ENCODE peak calls at places on chromosomes 11 and 22, in four cellular contexts. Q is GM12891, V is endothelial cell of umbilical vein, F is H1. O is an unnamed sample.

GRCh38 chr11:130769782-130770565 is 146.3 kb downstream of the SNX19 start:
- DNase-seq in Q (no peak), V (no peak), F (no peak), O (no peak)

GRCh38 chr22:24424001-24424900 is 3.1 kb upstream of the ADORA2A start:
- DNase-seq in Q (no peak), V (no peak), F (peak), O (no peak)

GRCh38 chr11:63666874-63667273 is 4.3 kb downstream of the ATL3 start:
- DNase-seq in Q (no peak), V (no peak), F (no peak), O (no peak)

GRCh38 chr11:68977781-68978625 is 2.8 kb downstream of the MRGPRD start:
- DNase-seq in Q (no peak), V (no peak), F (no peak), O (peak)

GRCh38 chr11:46410021-46410420 is 18.4 kb upstream of the CHRM4 start:
- DNase-seq in Q (no peak), V (no peak), F (peak), O (no peak)

GRCh38 chr11:14075118-14075601 is 112.6 kb downstream of the SPON1 start:
- DNase-seq in Q (no peak), V (no peak), F (no peak), O (no peak)

GRCh38 chr11:48081151-48082010 is 101.0 kb downstream of the PTPRJ start:
- DNase-seq in Q (no peak), V (peak), F (no peak), O (peak)

GRCh38 chr22:45877651-45878050 is 99.3 kb downstream of the WNT7B start:
- DNase-seq in Q (no peak), V (no peak), F (peak), O (no peak)

GRCh38 chr22:31177420-31178162 is 17.6 kb downstream of the RNF185 start:
- DNase-seq in Q (no peak), V (no peak), F (no peak), O (peak)

GRCh38 chr11:69912161-69912910 is 93.1 kb upstream of the FGF3 start:
- DNase-seq in Q (no peak), V (no peak), F (no peak), O (peak)

GRCh38 chr11:64794526-64794925 is 8.5 kb downstream of the MAP4K2 start:
- DNase-seq in Q (no peak), V (no peak), F (no peak), O (no peak)

GRCh38 chr11:123174196-123175183 is 20.6 kb downstream of the CLMP start:
- DNase-seq in Q (no peak), V (no peak), F (no peak), O (no peak)

GRCh38 chr11:115765803-115766239 is 261.6 kb upstream of the CADM1 start:
- DNase-seq in Q (no peak), V (no peak), F (no peak), O (no peak)

GRCh38 chr11:123770712-123771111 is 16.4 kb upstream of the OR6X1 start:
- DNase-seq in Q (no peak), V (no peak), F (no peak), O (no peak)

GRCh38 chr11:121236115-121237001 is 56.2 kb upstream of the SC5D start:
- DNase-seq in Q (no peak), V (peak), F (no peak), O (no peak)

GRCh38 chr11:62446091-62446490 is 27.3 kb downstream of the SCGB1A1 start:
- DNase-seq in Q (no peak), V (no peak), F (no peak), O (no peak)

GRCh38 chr22:24181088-24181995 is at the start of gene SUSD2:
- DNase-seq in Q (no peak), V (no peak), F (peak), O (no peak)

GRCh38 chr22:38205261-38206128 is 3.7 kb downstream of the MAFF start:
- DNase-seq in Q (no peak), V (peak), F (no peak), O (peak)

GRCh38 chr11:109015283-109015682 is 350.4 kb downstream of the DDX10 start:
- DNase-seq in Q (no peak), V (peak), F (no peak), O (no peak)

GRCh38 chr22:49056301-49056700 is 771.4 kb downstream of the BRD1 start:
- DNase-seq in Q (no peak), V (no peak), F (no peak), O (no peak)

GRCh38 chr11:133956650-133957633 is at the start of gene IGSF9B:
- DNase-seq in Q (peak), V (peak), F (peak), O (peak)

GRCh38 chr22:24230911-24231656 is 13.8 kb downstream of the GGT5 start:
- DNase-seq in Q (peak), V (peak), F (peak), O (no peak)

GRCh38 chr11:110349109-110349996 is 52.9 kb upstream of the RDX start:
- DNase-seq in Q (peak), V (no peak), F (no peak), O (no peak)

GRCh38 chr11:28529540-28530410 is 421.6 kb downstream of the METTL15 start:
- DNase-seq in Q (no peak), V (peak), F (no peak), O (no peak)

GRCh38 chr11:99568808-99569207 is 548.1 kb downstream of the CNTN5 start:
- DNase-seq in Q (no peak), V (no peak), F (no peak), O (no peak)

GRCh38 chr11:120877746-120878365 is 146.0 kb upstream of the TBCEL start:
- DNase-seq in Q (no peak), V (no peak), F (no peak), O (no peak)

GRCh38 chr11:77147668-77148321 is 19.7 kb downstream of the MYO7A start:
- DNase-seq in Q (peak), V (no peak), F (peak), O (no peak)

GRCh38 chr11:132941024-132941646 is 591.2 kb downstream of the OPCML start:
- DNase-seq in Q (peak), V (peak), F (no peak), O (no peak)

GRCh38 chr11:83194284-83195175 is 1.0 kb downstream of the ANKRD42 start:
- DNase-seq in Q (peak), V (peak), F (peak), O (peak)

GRCh38 chr11:69859275-69859934 is 40.2 kb upstream of the FGF3 start:
- DNase-seq in Q (no peak), V (no peak), F (no peak), O (no peak)

GRCh38 chr11:282630-283360 is 4.6 kb downstream of the NLRP6 start:
- DNase-seq in Q (no peak), V (no peak), F (peak), O (peak)

GRCh38 chr11:130476922-130477491 is 28.6 kb downstream of the ADAMTS15 start:
- DNase-seq in Q (no peak), V (no peak), F (peak), O (no peak)

GRCh38 chr11:67453816-67454732 is 1.1 kb upstream of the CABP4 start:
- DNase-seq in Q (no peak), V (no peak), F (no peak), O (no peak)

GRCh38 chr22:46381142-46381541 is 45.6 kb downstream of the TRMU start:
- DNase-seq in Q (no peak), V (no peak), F (no peak), O (no peak)

GRCh38 chr11:134559617-134559992 is 147.6 kb upstream of the B3GAT1 start:
- DNase-seq in Q (no peak), V (no peak), F (peak), O (no peak)

GRCh38 chr11:59891781-59892181 is 13.2 kb downstream of the OOSP3 start:
- DNase-seq in Q (no peak), V (no peak), F (peak), O (no peak)

GRCh38 chr11:65303542-65303941 is 11.1 kb upstream of the CDC42EP2 start:
- DNase-seq in Q (no peak), V (no peak), F (no peak), O (no peak)

GRCh38 chr11:117582491-117582890 is 214.5 kb downstream of the DSCAML1 start:
- DNase-seq in Q (no peak), V (no peak), F (no peak), O (no peak)

GRCh38 chr11:119323532-119324033 is 6.7 kb upstream of the MCAM start:
- DNase-seq in Q (no peak), V (peak), F (peak), O (no peak)

GRCh38 chr11:114062272-114062671 is 2.8 kb downstream of the ZBTB16 start:
- DNase-seq in Q (no peak), V (no peak), F (no peak), O (no peak)

GRCh38 chr11:114060402-114061052 is 1.0 kb downstream of the ZBTB16 start:
- DNase-seq in Q (no peak), V (peak), F (peak), O (no peak)

GRCh38 chr11:114059984-114060401 is 482 bp downstream of the ZBTB16 start:
- DNase-seq in Q (no peak), V (no peak), F (peak), O (no peak)

GRCh38 chr11:114059278-114059983 is at the start of gene ZBTB16:
- DNase-seq in Q (no peak), V (peak), F (peak), O (peak)

DNA sequence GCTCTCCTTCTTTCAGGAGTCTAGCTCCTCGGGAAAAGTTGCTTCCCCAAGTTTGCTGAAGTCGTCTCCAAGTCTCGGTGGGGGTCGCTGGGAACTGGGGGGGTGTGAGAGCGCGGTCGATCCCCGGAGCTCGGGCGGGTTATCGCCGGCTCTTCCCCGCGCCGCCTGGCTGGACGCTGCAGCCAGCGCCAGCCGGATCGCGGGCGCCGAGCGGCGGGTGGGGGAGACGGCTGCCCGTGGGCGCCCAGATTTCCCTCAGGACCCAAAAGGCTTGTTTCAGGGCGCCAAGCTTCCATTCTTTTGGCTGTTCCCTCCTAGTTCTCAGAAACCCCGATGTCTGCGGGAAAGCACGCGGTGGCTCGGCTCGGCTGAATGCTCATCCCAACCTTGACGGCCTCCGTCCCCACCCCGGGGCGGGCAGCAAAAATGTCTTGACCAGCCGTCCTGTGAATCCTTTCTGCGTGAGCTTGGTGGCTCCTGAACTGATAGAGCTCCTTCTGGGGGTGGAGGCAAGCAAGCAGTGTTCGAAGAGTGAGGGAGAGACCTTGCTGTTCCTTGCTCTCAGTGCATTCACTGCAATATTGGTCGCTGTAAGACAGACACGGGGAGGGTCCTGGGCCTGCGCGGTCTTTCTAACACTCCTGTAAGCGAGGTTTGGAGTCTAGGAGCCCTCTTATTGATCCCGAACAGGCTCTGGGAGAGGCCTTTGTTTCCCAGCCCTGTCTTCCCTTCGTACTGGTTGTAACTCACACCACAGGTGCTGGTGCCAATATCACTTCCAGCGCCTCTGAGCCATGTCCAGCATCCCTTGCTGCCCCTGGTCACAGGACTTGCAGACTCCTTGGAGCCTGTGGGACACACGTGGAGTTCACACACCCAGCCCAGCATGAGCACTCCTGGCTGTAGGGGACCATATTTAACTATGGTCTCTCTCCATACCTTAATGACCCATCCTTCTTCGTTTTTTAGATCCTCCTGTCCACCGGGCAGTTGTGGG is 1.8 kb downstream of the ZBTB16 start:
- DNase-seq in Q (no peak), V (peak), F (peak), O (no peak)
- TF ChIP-seq POLR2A in Q (no peak), V (no peak), F (no peak), O (no peak)

DNA sequence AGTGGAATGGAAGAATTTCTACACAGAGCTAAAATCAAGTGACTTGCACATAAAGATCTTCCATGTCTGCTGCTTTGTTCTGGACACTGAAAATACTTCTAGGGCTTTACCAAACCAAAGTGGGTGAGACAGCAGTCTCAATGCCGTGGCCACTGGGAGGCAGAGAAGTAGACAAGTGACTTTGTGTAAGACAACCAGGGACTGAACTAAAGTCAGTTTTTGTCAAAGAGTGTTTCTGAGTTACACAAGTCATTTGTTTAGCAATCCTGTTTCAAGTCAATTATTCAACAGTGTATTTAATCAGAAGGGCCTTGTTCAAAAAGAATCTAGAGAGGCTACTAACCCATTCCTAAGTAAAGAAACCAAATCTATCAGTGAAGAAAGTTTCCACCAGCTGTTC is 46.6 kb downstream of the TCP11L1 start:
- DNase-seq in Q (no peak), V (no peak), F (no peak), O (no peak)
- TF ChIP-seq POLR2A in Q (no peak), V (no peak), F (no peak), O (no peak)

DNA sequence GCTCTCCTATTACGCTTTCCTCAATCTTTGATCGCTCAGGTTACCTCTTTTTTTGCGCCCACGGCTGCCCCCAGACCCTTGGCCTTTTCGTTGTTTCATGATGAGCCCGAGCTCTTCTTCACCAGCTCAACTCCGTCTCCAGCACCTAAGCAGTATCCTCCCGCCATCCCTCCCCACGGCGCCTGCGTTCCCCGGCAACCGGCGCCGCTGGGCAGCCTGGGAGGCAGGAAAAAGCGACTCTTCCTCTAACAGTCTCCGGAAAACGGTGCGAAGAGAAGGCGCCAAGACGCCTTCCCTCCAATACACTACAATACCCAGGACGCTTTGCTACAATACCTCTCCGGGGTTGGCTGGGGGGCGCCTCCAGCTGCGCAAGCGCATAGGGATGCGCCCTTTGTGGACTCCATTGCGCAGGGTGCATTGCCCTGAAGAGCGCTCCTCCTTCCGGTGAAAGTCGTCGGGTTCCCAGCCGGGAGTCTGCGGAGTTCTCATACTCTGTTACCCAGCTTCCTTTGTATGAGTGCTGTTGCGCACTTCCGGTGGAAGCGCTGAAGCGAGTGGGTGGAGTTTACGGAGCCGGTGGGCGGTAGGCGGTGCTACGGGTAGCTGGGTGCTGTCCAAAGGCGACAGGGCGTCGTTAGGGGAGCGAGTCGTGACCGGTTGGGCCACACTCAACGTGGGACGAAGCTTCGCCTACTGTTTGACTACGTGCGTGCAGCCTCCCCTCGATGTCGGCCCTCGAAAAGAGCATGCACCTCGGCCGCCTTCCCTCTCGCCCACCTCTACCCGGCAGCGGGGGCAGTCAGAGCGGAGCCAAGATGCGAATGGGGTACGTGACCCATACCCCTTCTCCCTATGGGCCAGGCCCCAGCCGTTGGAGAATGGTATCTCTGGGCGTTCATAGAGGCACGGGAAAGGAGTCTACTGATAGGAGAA is at the start of the genes C2CD3 and PPME1:
- DNase-seq in Q (peak), V (peak), F (peak), O (peak)
- TF ChIP-seq POLR2A in Q (peak), V (no peak), F (no peak), O (peak)

GRCh38 chr22:20663137-20663828 is 110.6 kb upstream of the SERPIND1 start:
- DNase-seq in Q (no peak), V (no peak), F (no peak), O (no peak)
- TF ChIP-seq POLR2A in Q (no peak), V (no peak), F (no peak), O (no peak)